ENCODE peak calls at places on chromosomes 11 and 22, in eight cellular contexts. L is neural progenitor cell, Z is ascending aorta, K is keratinocyte, Y is upper lobe of right lung, D is cardiac muscle cell, N is transverse colon, F is ovary. H is an unnamed sample. For H3K36me3, the result is how much of the 10 kb centered on the place peaks cover.

GRCh38 chr11:33040862-33041453 is 1.6 kb downstream of the TCP11L1 start:
- DNase-seq in D (no peak), Z (no peak), N (no peak), F (no peak), L (peak), K (no peak), Y (no peak), H (no peak)

GRCh38 chr11:2788751-2789140 is 89.0 kb upstream of the KCNQ1OT1 start:
- DNase-seq in N (peak), L (no peak), F (peak), K (no peak), Z (no peak), D (no peak), Y (peak), H (no peak)

GRCh38 chr11:111933872-111934271 is 3.3 kb upstream of the DIXDC1 start:
- DNase-seq in L (no peak), Z (no peak), F (no peak), D (no peak), N (no peak), Y (no peak), K (no peak), H (no peak)

GRCh38 chr11:86068138-86068861 is 584 bp downstream of the PICALM start:
- DNase-seq in Z (no peak), Y (peak), F (no peak), D (peak), N (peak), L (peak), K (no peak), H (peak)

GRCh38 chr11:76315182-76315853 is 65.6 kb downstream of the THAP12 start:
- DNase-seq in K (no peak), D (no peak), N (no peak), F (no peak), Y (no peak), L (no peak), Z (no peak), H (no peak)

GRCh38 chr22:30251661-30252226 is 5.2 kb upstream of the LIF start:
- DNase-seq in Y (no peak), L (no peak), K (no peak), Z (no peak), D (peak), F (no peak), N (no peak), H (no peak)

GRCh38 chr11:114179234-114179941 is 116.8 kb upstream of the NNMT start:
- DNase-seq in K (no peak), F (peak), Z (peak), L (no peak), N (peak), D (peak), Y (peak), H (peak)

GRCh38 chr11:2892215-2893020 is 6.8 kb upstream of the CDKN1C start:
- DNase-seq in Y (peak), L (peak), Z (no peak), D (peak), F (peak), K (no peak), N (peak), H (peak)

GRCh38 chr11:76005746-76006145 is 190.7 kb downstream of the UVRAG start:
- DNase-seq in L (no peak), D (no peak), N (no peak), F (no peak), K (no peak), Y (no peak), Z (no peak), H (no peak)

GRCh38 chr11:120399312-120399711 is 63.1 kb downstream of the ARHGEF12 start:
- DNase-seq in N (no peak), D (no peak), K (no peak), Y (no peak), Z (no peak), F (no peak), L (no peak), H (no peak)

GRCh38 chr11:120401506-120401905 is 65.3 kb downstream of the ARHGEF12 start:
- DNase-seq in Y (no peak), L (no peak), K (no peak), D (no peak), Z (no peak), N (no peak), F (no peak), H (no peak)

GRCh38 chr11:120403966-120404365 is 67.8 kb downstream of the ARHGEF12 start:
- DNase-seq in Z (no peak), D (no peak), N (no peak), F (no peak), Y (no peak), L (no peak), K (no peak), H (no peak)

GRCh38 chr11:120398184-120398583 is 62.0 kb downstream of the ARHGEF12 start:
- DNase-seq in D (peak), Y (no peak), N (no peak), Z (no peak), L (no peak), K (no peak), F (no peak), H (no peak)

GRCh38 chr11:120400564-120401364 is 64.6 kb downstream of the ARHGEF12 start:
- DNase-seq in D (peak), F (no peak), K (peak), Y (no peak), L (no peak), N (peak), Z (no peak), H (no peak)
- H3K4me3 ChIP-seq in D (no peak), F (no peak), K (peak), Y (no peak), L (no peak), N (no peak), Z (peak), H (no peak)

GRCh38 chr22:37884420-37884819 is 21.7 kb upstream of the MICALL1 start:
- DNase-seq in D (no peak), Z (no peak), L (no peak), K (no peak), N (no peak), Y (no peak), F (no peak), H (no peak)

DNA sequence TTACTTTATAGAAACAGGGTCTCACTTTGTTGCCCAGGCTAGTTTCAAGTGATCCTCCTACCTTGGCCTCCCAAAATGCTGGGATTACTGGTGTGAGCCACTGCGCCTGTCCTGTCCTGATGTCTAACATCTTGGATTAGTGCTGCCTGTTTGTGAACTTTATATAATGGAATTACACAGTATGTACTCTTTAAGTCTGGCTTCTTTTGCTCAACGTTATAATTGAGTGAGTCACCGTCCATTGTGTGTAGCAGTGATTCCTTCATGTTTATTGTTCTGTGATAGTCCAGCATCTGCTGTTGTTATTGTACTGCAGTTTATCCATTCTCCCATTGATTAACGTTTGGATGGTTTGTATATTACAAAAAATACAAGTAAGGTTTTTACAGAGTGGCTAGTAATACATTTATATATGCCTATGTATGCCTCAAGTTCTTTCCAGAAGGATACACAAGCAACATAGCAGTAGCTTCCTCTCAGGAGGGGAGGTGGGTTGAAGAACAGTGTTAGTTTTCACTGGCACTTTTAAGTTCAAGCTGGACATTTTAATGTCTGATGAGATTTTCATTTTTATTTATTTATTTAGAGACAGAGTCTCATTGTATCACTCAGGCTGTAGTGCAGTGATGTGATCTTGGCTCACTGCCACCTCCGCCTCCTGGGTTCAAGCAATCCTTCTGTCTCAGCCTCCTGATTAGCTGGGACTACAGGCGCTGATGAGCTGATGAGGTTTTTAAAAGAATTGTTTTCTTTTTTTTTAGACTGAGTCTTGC is 25.2 kb upstream of the MICALL1 start:
- DNase-seq in N (no peak), D (peak), K (no peak), L (no peak), F (no peak), Z (no peak), Y (no peak), H (no peak)
- H3K36me3 ChIP-seq in N (under half), D (under half), K (under half), L (under half), F (under half), Z (half or more), Y (half or more), H (half or more)

GRCh38 chr11:12316432-12316831 is 60.9 kb upstream of the PARVA start:
- DNase-seq in D (no peak), L (no peak), N (no peak), Z (no peak), F (no peak), Y (no peak), K (no peak), H (no peak)

GRCh38 chr11:12319734-12320387 is 57.5 kb upstream of the PARVA start:
- DNase-seq in K (no peak), Z (no peak), L (no peak), Y (no peak), D (no peak), F (no peak), N (no peak), H (no peak)

GRCh38 chr11:12315024-12315423 is 62.3 kb upstream of the PARVA start:
- DNase-seq in D (no peak), Z (no peak), F (no peak), N (no peak), L (no peak), K (no peak), Y (no peak), H (no peak)

GRCh38 chr11:12321217-12321937 is 56.0 kb upstream of the PARVA start:
- DNase-seq in D (no peak), L (no peak), Y (no peak), N (no peak), K (no peak), Z (no peak), F (no peak), H (no peak)

DNA sequence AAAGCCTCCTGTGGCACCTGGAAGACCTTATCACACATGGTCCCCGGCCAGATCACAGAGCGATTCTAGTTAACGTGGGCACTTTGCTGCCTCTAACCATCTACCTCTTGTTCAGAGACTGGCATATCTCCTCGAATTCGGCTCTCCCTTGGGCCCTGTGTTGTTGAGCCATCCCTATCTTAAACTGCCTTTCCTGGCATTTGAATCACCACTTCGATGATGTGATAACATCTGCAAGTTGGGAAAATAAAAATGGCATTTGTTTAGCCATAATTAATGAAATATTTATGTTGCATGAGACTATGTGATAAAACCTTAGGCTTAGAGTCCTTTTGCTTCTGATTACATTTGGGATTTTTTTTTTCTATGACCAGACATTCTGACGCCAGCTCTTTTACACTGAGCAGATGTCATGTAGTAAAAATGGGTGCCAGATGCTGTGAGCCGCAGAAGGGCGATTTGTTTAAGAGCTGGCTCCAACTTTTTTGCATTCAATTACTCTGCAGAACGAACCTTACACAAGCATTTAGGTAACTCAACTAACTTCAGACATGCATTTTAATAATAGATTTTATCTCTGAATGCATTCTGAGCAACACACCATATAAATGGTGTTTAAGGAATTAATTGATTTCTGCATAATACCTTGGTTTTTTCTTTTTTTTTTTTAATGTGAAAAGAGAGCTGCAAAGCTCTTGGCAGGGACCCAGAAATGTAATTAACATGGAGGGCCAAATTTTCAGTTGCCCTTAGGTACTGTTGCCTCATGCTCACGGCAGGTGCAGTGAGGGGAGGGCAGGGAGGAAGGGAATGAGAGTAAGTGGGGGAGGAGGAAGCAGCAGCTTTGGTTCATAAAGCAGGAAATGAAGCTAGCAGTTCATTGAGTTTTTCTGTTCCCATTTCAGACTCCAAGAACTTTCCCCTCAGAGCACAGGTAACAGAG is 58.3 kb upstream of the PARVA start:
- DNase-seq in N (no peak), Z (no peak), K (no peak), L (no peak), F (no peak), Y (no peak), D (peak), H (no peak)
- H3K4me3 ChIP-seq in N (no peak), Z (no peak), K (no peak), L (no peak), F (no peak), Y (no peak), D (no peak), H (no peak)

GRCh38 chr11:13525257-13525656 is 29.5 kb upstream of the PTH start:
- DNase-seq in Y (no peak), F (no peak), N (no peak), Z (no peak), K (no peak), L (no peak), D (no peak), H (no peak)
- H3K36me3 ChIP-seq in Y (under half), F (under half), N (under half), Z (under half), K (under half), L (under half), D (under half), H (under half)

GRCh38 chr22:35896306-35896705 is 132.3 kb downstream of the RBFOX2 start:
- DNase-seq in K (no peak), D (no peak), F (no peak), Y (no peak), N (no peak), L (no peak), Z (no peak), H (no peak)

GRCh38 chr22:35894937-35895708 is 133.5 kb downstream of the RBFOX2 start:
- DNase-seq in K (peak), N (peak), F (no peak), D (peak), Z (no peak), Y (no peak), L (peak), H (peak)

GRCh38 chr22:35893698-35894097 is 134.9 kb downstream of the RBFOX2 start:
- DNase-seq in F (no peak), K (no peak), Z (no peak), Y (no peak), N (no peak), D (peak), L (no peak), H (no peak)

GRCh38 chr22:35892192-35892591 is 136.4 kb downstream of the RBFOX2 start:
- DNase-seq in K (no peak), Z (no peak), Y (no peak), N (no peak), F (no peak), L (no peak), D (peak), H (peak)

DNA sequence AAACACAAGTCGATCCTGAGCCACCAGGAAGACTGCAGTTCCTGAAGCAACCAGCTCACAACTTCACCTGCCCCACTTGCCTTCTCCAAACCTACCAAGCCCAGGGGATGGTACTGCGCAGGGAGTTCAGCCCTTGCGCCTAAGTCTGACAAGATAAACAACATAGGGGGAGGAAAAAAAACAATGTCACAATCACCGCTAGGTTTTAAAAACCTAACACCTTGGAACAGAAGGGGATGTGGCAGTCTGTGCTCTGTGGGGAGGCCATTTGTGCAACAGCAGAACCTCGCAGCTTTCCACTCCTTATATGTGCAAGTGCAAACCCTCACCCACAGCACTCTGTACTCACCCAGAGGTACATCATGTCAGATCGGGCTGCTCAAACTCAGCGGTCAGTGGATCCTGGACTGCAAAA is 134.2 kb downstream of the RBFOX2 start:
- DNase-seq in L (peak), D (no peak), N (peak), Y (no peak), F (peak), K (no peak), Z (no peak), H (peak)
- H3K4me3 ChIP-seq in L (no peak), D (peak), N (peak), Y (peak), F (peak), K (peak), Z (peak), H (no peak)

GRCh38 chr11:123161386-123161785 is 33.7 kb downstream of the CLMP start:
- DNase-seq in K (no peak), N (no peak), Z (no peak), D (peak), Y (no peak), L (no peak), F (no peak), H (no peak)

GRCh38 chr11:123163621-123164020 is 31.4 kb downstream of the CLMP start:
- DNase-seq in D (no peak), N (no peak), L (no peak), Y (no peak), F (no peak), K (no peak), Z (no peak), H (no peak)

GRCh38 chr11:123159146-123159857 is 35.7 kb downstream of the CLMP start:
- DNase-seq in Y (peak), K (no peak), L (no peak), Z (peak), N (no peak), D (peak), F (no peak), H (no peak)

GRCh38 chr11:123157995-123158394 is 37.1 kb downstream of the CLMP start:
- DNase-seq in N (no peak), D (no peak), K (no peak), L (no peak), Z (no peak), F (no peak), Y (no peak), H (no peak)

GRCh38 chr11:123158609-123159008 is 36.4 kb downstream of the CLMP start:
- DNase-seq in Z (no peak), L (no peak), N (no peak), Y (no peak), F (no peak), K (no peak), D (no peak), H (no peak)
- H3K36me3 ChIP-seq in Z (under half), L (under half), N (under half), Y (under half), F (under half), K (under half), D (under half), H (under half)

DNA sequence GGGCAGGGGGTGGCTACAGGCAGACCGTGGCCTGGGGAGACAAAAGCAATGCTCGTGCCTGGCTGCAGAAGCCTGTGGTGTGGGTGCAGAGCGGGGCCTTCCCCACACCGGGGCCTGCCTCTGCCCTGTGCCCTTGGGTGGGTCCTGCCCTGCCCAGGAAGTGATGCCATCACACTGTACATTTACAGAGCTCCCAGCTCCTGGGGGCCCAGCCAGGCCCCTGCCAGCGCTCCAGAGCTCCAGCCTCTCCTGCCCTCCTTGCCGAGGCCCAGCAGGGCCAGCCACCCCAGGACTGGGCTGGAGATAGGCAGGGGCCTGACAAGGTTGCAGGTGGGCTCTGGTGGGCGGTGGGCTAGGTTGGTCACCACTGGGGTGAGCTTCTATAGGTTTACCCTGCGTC is 40.2 kb downstream of the MUC5B start:
- DNase-seq in Z (no peak), L (no peak), D (no peak), N (peak), F (no peak), K (no peak), Y (no peak), H (no peak)
- H3K4me3 ChIP-seq in Z (peak), L (peak), D (no peak), N (no peak), F (peak), K (peak), Y (peak), H (no peak)

GRCh38 chr22:49823289-49824045 is 4.2 kb downstream of the BRD1 start:
- DNase-seq in K (no peak), N (no peak), D (no peak), Y (no peak), F (no peak), Z (no peak), L (no peak), H (no peak)

GRCh38 chr22:49824936-49825335 is 2.7 kb downstream of the BRD1 start:
- DNase-seq in D (no peak), L (no peak), Z (no peak), Y (no peak), F (no peak), K (no peak), N (no peak), H (no peak)

GRCh38 chr22:49817359-49817758 is 10.3 kb downstream of the BRD1 start:
- DNase-seq in Z (no peak), N (no peak), F (no peak), L (no peak), K (no peak), D (no peak), Y (no peak), H (no peak)

GRCh38 chr22:49824185-49824925 is 3.3 kb downstream of the BRD1 start:
- DNase-seq in Z (no peak), D (no peak), K (no peak), L (no peak), N (no peak), Y (no peak), F (no peak), H (no peak)

GRCh38 chr22:49820984-49821383 is 6.7 kb downstream of the BRD1 start:
- DNase-seq in N (no peak), K (no peak), Y (no peak), F (no peak), Z (no peak), L (no peak), D (no peak), H (no peak)
- H3K36me3 ChIP-seq in N (under half), K (under half), Y (half or more), F (under half), Z (half or more), L (under half), D (under half), H (under half)

GRCh38 chr22:46077669-46078099 is 72.6 kb upstream of the PPARA start:
- DNase-seq in N (peak), Y (no peak), K (no peak), D (no peak), L (no peak), Z (peak), F (no peak), H (no peak)

GRCh38 chr22:46079861-46080821 is 70.2 kb upstream of the PPARA start:
- DNase-seq in F (no peak), L (no peak), K (no peak), D (no peak), Y (peak), Z (peak), N (peak), H (peak)

GRCh38 chr22:46076651-46077339 is 73.5 kb upstream of the PPARA start:
- DNase-seq in Y (peak), K (no peak), Z (peak), F (no peak), N (peak), L (no peak), D (peak), H (no peak)

GRCh38 chr22:46079093-46079860 is 71.0 kb upstream of the PPARA start:
- DNase-seq in K (no peak), D (no peak), Y (peak), Z (no peak), F (no peak), N (peak), L (no peak), H (no peak)

GRCh38 chr22:46078241-46079092 is 71.9 kb upstream of the PPARA start:
- DNase-seq in Z (peak), N (peak), F (no peak), K (no peak), L (no peak), D (no peak), Y (peak), H (peak)
- H3K4me3 ChIP-seq in Z (peak), N (no peak), F (peak), K (peak), L (no peak), D (no peak), Y (peak), H (peak)